ENCODE peak calls at places on chromosomes 4 and X, in ten cellular contexts. E is cardiac muscle cell; Q is amygdala; O is NCI-H1092 treated with DMSO at 0.1 percent for 48 hours; R is smooth muscle cell of the brain vasculature; U is progenitor cell of endocrine pancreas; T is iris pigment epithelial cell; K is stimulated activated CD4-positive, alpha-beta T cell treated with anti-CD3 and anti-CD28 coated beads, Interleukin-2, amount 100 ng/mL, for 48 hours; M is NCI-H2081; G is omental fat pad. Z is an unnamed sample.

GRCh38 chr4:36187723-36188333 is 56.5 kb downstream of the ARAP2 start:
- DNase-seq in G (no peak), T (peak), Q (no peak), E (peak), U (no peak), M (peak), O (no peak), K (no peak), R (no peak), Z (no peak)

GRCh38 chr4:153523171-153523757 is 57.1 kb downstream of the TMEM131L start:
- DNase-seq in G (no peak), K (no peak), T (no peak), E (no peak), R (no peak), U (no peak), M (no peak), O (no peak), Q (no peak), Z (no peak)

GRCh38 chr4:20288846-20289512 is 37.3 kb downstream of the SLIT2 start:
- DNase-seq in R (no peak), K (no peak), O (no peak), M (no peak), U (no peak), T (peak), Q (no peak), E (peak), G (no peak), Z (no peak)

GRCh38 chr4:169417629-169418282 is 147.0 kb upstream of the SH3RF1 start:
- DNase-seq in Q (no peak), U (no peak), T (no peak), K (no peak), G (no peak), R (no peak), E (no peak), O (no peak), M (no peak), Z (no peak)

GRCh38 chr4:176189891-176190795 is 5.2 kb downstream of the SPATA4 start:
- DNase-seq in Q (no peak), R (no peak), E (no peak), G (no peak), O (no peak), U (no peak), M (no peak), T (peak), K (no peak), Z (no peak)

GRCh38 chr4:183905081-183905592 is at the start of gene STOX2:
- DNase-seq in R (no peak), U (peak), G (no peak), E (peak), K (no peak), Q (peak), O (peak), T (peak), M (peak), Z (peak)

GRCh38 chr4:102234243-102234838 is 110.9 kb downstream of the SLC39A8 start:
- DNase-seq in U (no peak), K (no peak), R (no peak), Q (no peak), G (no peak), T (no peak), E (no peak), O (no peak), M (no peak), Z (no peak)

GRCh38 chrX:13469963-13470679 is 99.3 kb upstream of the EGFL6 start:
- DNase-seq in E (peak), K (no peak), Q (no peak), M (no peak), T (peak), R (no peak), G (no peak), U (no peak), O (no peak), Z (no peak)

GRCh38 chr4:76447326-76447954 is 12.4 kb downstream of the SHROOM3 start:
- DNase-seq in T (peak), K (no peak), E (peak), U (no peak), R (no peak), G (no peak), Q (no peak), O (no peak), M (no peak), Z (no peak)

GRCh38 chr4:70754990-70755688 is 33.4 kb downstream of the RUFY3 start:
- DNase-seq in M (no peak), R (no peak), E (no peak), O (no peak), K (no peak), Q (no peak), U (no peak), G (no peak), T (no peak), Z (no peak)

GRCh38 chr4:144518181-144518895 is 127.6 kb upstream of the HHIP start:
- DNase-seq in R (peak), E (peak), O (no peak), K (no peak), Q (no peak), G (no peak), M (peak), T (no peak), U (no peak), Z (no peak)

GRCh38 chr4:179447308-179447707 is 2005.1 kb upstream of the AGA start:
- DNase-seq in K (no peak), U (no peak), R (no peak), O (no peak), T (peak), E (no peak), M (no peak), G (no peak), Q (no peak), Z (no peak)

GRCh38 chr4:101660607-101661006 is 129.9 kb upstream of the BANK1 start:
- DNase-seq in T (no peak), O (no peak), G (no peak), Q (no peak), M (no peak), E (no peak), K (no peak), U (no peak), R (no peak), Z (no peak)

GRCh38 chr4:25308266-25308665 is 4.3 kb upstream of the ZCCHC4 start:
- DNase-seq in K (no peak), U (no peak), R (no peak), Q (no peak), G (no peak), E (no peak), M (no peak), T (peak), O (no peak), Z (no peak)

GRCh38 chr4:122458625-122459024 is 2.1 kb upstream of the IL2 start:
- DNase-seq in O (no peak), M (no peak), Q (no peak), K (peak), T (no peak), R (no peak), U (no peak), G (no peak), E (peak), Z (no peak)

GRCh38 chr4:3221996-3222395 is 27.0 kb upstream of the MSANTD1 start:
- DNase-seq in G (no peak), Q (no peak), T (no peak), U (no peak), R (no peak), E (no peak), K (no peak), O (no peak), M (no peak), Z (no peak)

GRCh38 chr4:42280327-42281095 is 116.8 kb upstream of the SHISA3 start:
- DNase-seq in R (no peak), K (peak), O (peak), G (no peak), E (peak), M (peak), T (peak), Q (no peak), U (no peak), Z (no peak)

GRCh38 chr4:170589597-170590191 is 499.9 kb upstream of the AADAT start:
- DNase-seq in G (no peak), U (no peak), Q (no peak), K (no peak), R (no peak), O (no peak), M (peak), T (peak), E (no peak), Z (no peak)

GRCh38 chrX:53211391-53211978 is 13.5 kb downstream of the KDM5C start:
- DNase-seq in R (no peak), Q (no peak), M (no peak), U (no peak), O (no peak), K (no peak), E (no peak), T (peak), G (peak), Z (no peak)

GRCh38 chr4:98929341-98930267 is 671 bp upstream of the EIF4E start:
- DNase-seq in G (peak), O (no peak), T (peak), E (peak), Q (peak), K (peak), R (peak), M (peak), U (peak), Z (peak)

GRCh38 chr4:108052511-108052910 is 62.8 kb downstream of the HADH start:
- DNase-seq in U (no peak), O (no peak), G (no peak), Q (no peak), K (no peak), R (no peak), T (no peak), M (no peak), E (no peak), Z (no peak)

GRCh38 chr4:675036-675804 is 878 bp downstream of the MYL5 start:
- DNase-seq in R (no peak), K (no peak), E (no peak), Q (no peak), U (no peak), O (no peak), T (no peak), M (no peak), G (no peak), Z (peak)

GRCh38 chr4:57190651-57191481 is 80.7 kb upstream of the IGFBP7 start:
- DNase-seq in G (no peak), Q (no peak), M (no peak), R (no peak), T (peak), O (no peak), U (peak), E (peak), K (peak), Z (peak)

GRCh38 chr4:165684177-165684870 is 188.7 kb upstream of the TLL1 start:
- DNase-seq in G (no peak), O (no peak), Q (no peak), M (no peak), T (peak), E (peak), R (no peak), K (no peak), U (no peak), Z (no peak)

GRCh38 chrX:49039598-49040375 is 3.4 kb downstream of the TFE3 start:
- DNase-seq in M (peak), G (no peak), Q (no peak), R (peak), K (peak), O (no peak), U (peak), E (peak), T (peak), Z (peak)

GRCh38 chr4:98661356-98662054 is 3.1 kb upstream of the TSPAN5 start:
- DNase-seq in U (no peak), O (no peak), K (no peak), Q (no peak), G (no peak), E (no peak), R (no peak), M (no peak), T (peak), Z (no peak)

GRCh38 chrX:66012094-66012534 is 27.8 kb downstream of the VSIG4 start:
- DNase-seq in O (no peak), Q (no peak), M (no peak), U (no peak), G (no peak), R (no peak), K (no peak), E (no peak), T (no peak), Z (no peak)

GRCh38 chr4:76984127-76984526 is 34.6 kb downstream of the SEPTIN11 start:
- DNase-seq in U (no peak), Q (no peak), M (no peak), O (no peak), T (peak), R (no peak), E (peak), G (no peak), K (no peak), Z (no peak)

GRCh38 chrX:105876658-105877057 is 54.3 kb downstream of the NRK start:
- DNase-seq in R (no peak), K (no peak), G (no peak), U (no peak), O (peak), Q (no peak), M (peak), E (peak), T (peak), Z (no peak)

GRCh38 chrX:7085879-7086278 is 61.6 kb upstream of the STS start:
- DNase-seq in U (no peak), O (no peak), E (no peak), K (no peak), G (no peak), T (no peak), R (no peak), Q (no peak), M (no peak), Z (no peak)

GRCh38 chrX:16368696-16369095 is 201.4 kb downstream of the MAGEB17 start:
- DNase-seq in Q (no peak), G (no peak), O (no peak), T (no peak), E (no peak), M (no peak), U (no peak), R (no peak), K (no peak), Z (no peak)

GRCh38 chr4:48250343-48250742 is 19.3 kb downstream of the TEC start:
- DNase-seq in U (no peak), O (no peak), K (no peak), R (no peak), T (no peak), Q (no peak), G (no peak), E (no peak), M (no peak), Z (no peak)

GRCh38 chr4:110042540-110043517 is 130.1 kb downstream of the EGF start:
- DNase-seq in U (no peak), K (no peak), E (no peak), Q (no peak), O (no peak), G (no peak), M (no peak), R (no peak), T (no peak), Z (no peak)

GRCh38 chrX:118971552-118971951 is 2.9 kb upstream of the LONRF3 start:
- DNase-seq in U (no peak), G (no peak), R (no peak), M (peak), Q (no peak), K (no peak), T (no peak), O (no peak), E (no peak), Z (no peak)

GRCh38 chr4:119725688-119726330 is 97.2 kb upstream of the PDE5A start:
- DNase-seq in R (no peak), G (no peak), U (no peak), E (no peak), K (no peak), T (peak), M (no peak), O (no peak), Q (no peak), Z (no peak)

GRCh38 chr4:154189346-154189745 is 302.3 kb downstream of the DCHS2 start:
- DNase-seq in Q (no peak), M (no peak), K (no peak), U (no peak), R (no peak), O (no peak), E (no peak), G (no peak), T (no peak), Z (no peak)

GRCh38 chr4:183097251-183098079 is 1.6 kb upstream of the WWC2 start:
- DNase-seq in T (peak), R (no peak), G (no peak), O (no peak), Q (no peak), K (no peak), U (no peak), M (no peak), E (peak), Z (no peak)

GRCh38 chr4:152700151-152700550 is 20.4 kb upstream of the TMEM154 start:
- DNase-seq in M (no peak), R (no peak), Q (no peak), E (no peak), T (no peak), K (no peak), U (no peak), G (no peak), O (no peak), Z (no peak)